ENCODE peak calls at places on chromosomes 2 and 18, in seven cellular contexts. J is Peyer's patch, E is upper lobe of left lung, Q is vagina, K is HCT116, S is body of pancreas, Z is adrenal gland. N is an unnamed sample.

GRCh38 chr18:48837676-48838075 is 113.1 kb downstream of the SMAD7 start:
- DNase-seq in Z (no peak), S (no peak), Q (no peak), J (no peak), K (no peak), E (no peak), N (no peak)

GRCh38 chr2:25991965-25992364 is 9.7 kb upstream of the KIF3C start:
- DNase-seq in Z (no peak), E (no peak), K (no peak), J (no peak), Q (no peak), S (no peak), N (no peak)

GRCh38 chr2:124836415-124836814 is 811.3 kb downstream of the CNTNAP5 start:
- DNase-seq in E (no peak), Q (no peak), Z (no peak), S (no peak), K (no peak), J (no peak), N (no peak)

GRCh38 chr2:205650450-205650849 is 31.9 kb upstream of the NRP2 start:
- DNase-seq in J (no peak), Z (no peak), Q (peak), E (no peak), S (no peak), K (no peak), N (no peak)

GRCh38 chr2:58560531-58560930 is 319.4 kb upstream of the FANCL start:
- DNase-seq in Z (no peak), Q (no peak), S (no peak), K (no peak), J (no peak), E (no peak), N (no peak)

GRCh38 chr2:195871326-195871725 is 197.3 kb downstream of the DNAH7 start:
- DNase-seq in E (no peak), K (no peak), Z (no peak), Q (no peak), J (no peak), S (no peak), N (no peak)

GRCh38 chr2:118148809-118149208 is 60.5 kb downstream of the INSIG2 start:
- DNase-seq in S (no peak), J (no peak), Q (no peak), Z (no peak), E (no peak), K (no peak), N (no peak)

GRCh38 chr2:68690851-68691250 is 43.8 kb upstream of the ARHGAP25 start:
- DNase-seq in K (no peak), Q (no peak), E (no peak), J (no peak), S (no peak), Z (no peak), N (no peak)

GRCh38 chr2:173759959-173760358 is 205.2 kb downstream of the SP3 start:
- DNase-seq in J (no peak), Z (no peak), E (no peak), K (no peak), Q (no peak), S (no peak), N (no peak)

GRCh38 chr2:54042908-54043620 is 72.3 kb upstream of the PSME4 start:
- DNase-seq in K (no peak), S (no peak), Q (no peak), J (no peak), E (no peak), Z (no peak), N (no peak)

GRCh38 chr2:239064891-239065290 is 217.0 kb downstream of the TWIST2 start:
- DNase-seq in Z (no peak), S (no peak), J (no peak), K (no peak), Q (no peak), E (no peak), N (no peak)

GRCh38 chr2:238576674-238577073 is 149.9 kb downstream of the ASB1 start:
- DNase-seq in S (no peak), E (no peak), Z (no peak), J (no peak), Q (no peak), K (no peak), N (no peak)

GRCh38 chr2:84904717-84905174 is 710 bp upstream of the TMSB10 start:
- DNase-seq in J (peak), K (no peak), Z (peak), Q (peak), E (peak), S (peak), N (peak)
- TF ChIP-seq POLR2A in J (peak), K (no peak), Z (no peak), Q (peak), E (peak), S (peak), N (no peak)

DNA sequence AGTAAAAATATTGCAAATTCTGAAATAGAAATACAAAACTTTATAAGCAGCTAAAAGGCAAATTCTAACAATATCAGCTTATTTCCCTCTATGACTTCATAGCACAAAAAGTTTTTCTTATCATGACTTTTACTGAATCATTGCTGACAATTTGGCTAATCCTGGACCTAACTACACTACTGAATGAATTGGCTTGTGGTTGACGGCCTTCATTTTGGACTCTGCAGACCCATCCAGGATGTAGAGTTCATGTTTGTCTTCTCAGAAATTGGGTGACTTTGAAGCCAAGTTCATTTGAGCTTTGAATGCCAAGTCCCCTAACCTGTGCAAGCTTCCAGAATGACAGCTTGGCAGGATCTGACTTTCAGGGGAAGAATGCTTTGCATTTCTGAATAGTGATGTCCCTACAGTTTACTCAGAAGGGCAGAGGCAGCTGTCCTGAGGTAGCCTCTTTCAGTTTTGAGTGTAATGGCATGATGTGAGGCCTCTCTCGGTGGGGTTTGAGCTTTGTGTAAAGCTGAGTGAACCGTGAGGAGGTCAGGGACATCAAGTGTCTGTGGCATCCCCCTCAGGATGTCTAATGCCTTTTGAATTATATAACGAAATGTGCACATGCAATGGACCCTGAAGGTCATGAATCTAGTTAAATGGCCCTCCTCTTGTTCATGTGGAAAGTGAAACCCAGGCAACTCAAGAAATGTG is 48.0 kb downstream of the EFEMP1 start:
- DNase-seq in S (no peak), Z (no peak), Q (no peak), K (no peak), E (no peak), J (no peak), N (no peak)
- TF ChIP-seq POLR2A in S (no peak), Z (no peak), Q (no peak), K (no peak), E (no peak), J (no peak), N (no peak)

DNA sequence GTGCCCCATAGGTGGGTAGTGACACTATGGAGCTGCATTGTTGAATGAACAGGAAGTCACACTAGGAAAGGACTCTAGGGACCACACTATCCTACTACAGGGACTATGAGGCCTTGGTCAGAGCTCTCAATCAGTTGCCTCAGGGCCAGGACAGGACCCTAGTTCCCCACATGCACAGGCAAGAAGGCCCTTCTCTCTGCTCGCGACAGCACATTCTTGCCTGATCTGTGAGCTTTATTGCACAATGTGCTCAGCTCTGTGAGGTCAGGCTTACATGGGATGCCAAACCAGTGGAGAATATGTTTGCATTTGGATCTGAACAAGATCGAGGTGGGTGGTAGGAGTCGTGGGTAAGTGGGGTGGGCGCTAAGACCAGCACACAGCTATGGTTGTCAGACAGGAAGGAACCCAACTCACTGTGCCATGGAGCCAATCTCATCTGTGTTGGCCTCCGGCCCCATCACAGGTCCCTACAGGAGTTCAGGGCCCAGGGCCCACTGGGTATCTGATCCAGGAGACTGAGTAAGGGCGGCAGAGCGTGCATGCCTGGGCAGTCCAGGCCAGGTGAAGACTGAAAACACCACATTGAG is 8.0 kb downstream of the PCARE start:
- DNase-seq in Z (no peak), Q (peak), J (no peak), K (no peak), S (peak), E (peak), N (no peak)
- TF ChIP-seq POLR2A in Z (no peak), Q (no peak), J (no peak), K (no peak), S (no peak), E (peak), N (no peak)

DNA sequence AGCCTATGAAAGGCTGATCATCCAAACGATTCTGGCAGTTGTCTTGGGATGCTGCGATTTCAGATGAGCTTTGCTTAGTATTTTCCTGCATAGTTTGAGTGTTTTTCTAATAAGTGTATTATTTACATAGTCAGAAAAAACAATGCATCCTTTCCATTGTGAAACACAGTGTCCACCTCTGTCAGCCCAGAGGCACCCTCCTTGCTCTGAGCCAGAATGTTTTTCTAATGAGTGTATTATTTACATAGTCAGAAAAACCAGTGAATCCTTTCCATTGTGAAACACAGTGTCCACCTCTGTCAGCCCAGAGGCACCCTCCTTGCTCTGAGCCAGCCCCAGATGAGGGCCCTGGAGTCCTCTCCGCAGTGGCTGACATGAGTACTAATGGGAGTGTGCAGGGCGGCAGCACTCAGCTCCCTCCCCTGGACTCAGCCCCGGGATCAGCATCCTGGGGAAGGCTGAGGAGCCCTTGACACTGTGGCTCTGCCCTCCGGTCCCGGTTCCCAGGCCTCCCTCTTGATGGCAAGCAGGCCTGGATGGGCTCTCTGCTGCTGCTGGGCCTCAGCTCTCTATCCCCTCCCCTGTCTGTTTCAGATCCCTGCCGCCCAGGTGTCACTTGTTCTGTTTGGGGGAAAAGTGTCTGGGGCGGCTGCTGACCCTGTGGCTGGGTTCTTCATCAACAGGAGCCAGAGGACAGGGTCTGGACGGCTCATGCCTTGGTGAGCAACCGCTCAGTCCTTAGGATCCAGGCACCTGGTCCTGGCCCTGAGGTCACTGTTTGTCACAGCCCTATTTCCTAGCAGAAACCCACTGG is 5.9 kb downstream of the MFSD2B start:
- DNase-seq in S (no peak), J (no peak), Q (no peak), K (no peak), Z (no peak), E (no peak), N (no peak)
- TF ChIP-seq POLR2A in S (no peak), J (no peak), Q (no peak), K (no peak), Z (no peak), E (no peak), N (peak)

GRCh38 chr18:47110875-47111274 is 39.4 kb downstream of the HDHD2 start:
- DNase-seq in K (no peak), S (no peak), J (no peak), Z (no peak), E (no peak), Q (no peak), N (no peak)

GRCh38 chr18:47113796-47114540 is 36.3 kb downstream of the HDHD2 start:
- DNase-seq in Q (no peak), J (no peak), E (no peak), K (no peak), S (no peak), Z (no peak), N (no peak)

GRCh38 chr18:47118986-47119385 is 31.3 kb downstream of the HDHD2 start:
- DNase-seq in S (no peak), E (no peak), J (no peak), Z (no peak), Q (no peak), K (no peak), N (no peak)

GRCh38 chr18:47120428-47120827 is 29.9 kb downstream of the HDHD2 start:
- DNase-seq in S (no peak), K (no peak), E (no peak), Q (no peak), Z (no peak), J (no peak), N (no peak)

GRCh38 chr18:47115205-47115604 is 35.1 kb downstream of the HDHD2 start:
- DNase-seq in Z (no peak), J (no peak), E (no peak), K (no peak), S (no peak), Q (no peak), N (no peak)
- TF ChIP-seq POLR2A in Z (no peak), J (no peak), E (no peak), K (no peak), S (no peak), Q (no peak), N (no peak)

DNA sequence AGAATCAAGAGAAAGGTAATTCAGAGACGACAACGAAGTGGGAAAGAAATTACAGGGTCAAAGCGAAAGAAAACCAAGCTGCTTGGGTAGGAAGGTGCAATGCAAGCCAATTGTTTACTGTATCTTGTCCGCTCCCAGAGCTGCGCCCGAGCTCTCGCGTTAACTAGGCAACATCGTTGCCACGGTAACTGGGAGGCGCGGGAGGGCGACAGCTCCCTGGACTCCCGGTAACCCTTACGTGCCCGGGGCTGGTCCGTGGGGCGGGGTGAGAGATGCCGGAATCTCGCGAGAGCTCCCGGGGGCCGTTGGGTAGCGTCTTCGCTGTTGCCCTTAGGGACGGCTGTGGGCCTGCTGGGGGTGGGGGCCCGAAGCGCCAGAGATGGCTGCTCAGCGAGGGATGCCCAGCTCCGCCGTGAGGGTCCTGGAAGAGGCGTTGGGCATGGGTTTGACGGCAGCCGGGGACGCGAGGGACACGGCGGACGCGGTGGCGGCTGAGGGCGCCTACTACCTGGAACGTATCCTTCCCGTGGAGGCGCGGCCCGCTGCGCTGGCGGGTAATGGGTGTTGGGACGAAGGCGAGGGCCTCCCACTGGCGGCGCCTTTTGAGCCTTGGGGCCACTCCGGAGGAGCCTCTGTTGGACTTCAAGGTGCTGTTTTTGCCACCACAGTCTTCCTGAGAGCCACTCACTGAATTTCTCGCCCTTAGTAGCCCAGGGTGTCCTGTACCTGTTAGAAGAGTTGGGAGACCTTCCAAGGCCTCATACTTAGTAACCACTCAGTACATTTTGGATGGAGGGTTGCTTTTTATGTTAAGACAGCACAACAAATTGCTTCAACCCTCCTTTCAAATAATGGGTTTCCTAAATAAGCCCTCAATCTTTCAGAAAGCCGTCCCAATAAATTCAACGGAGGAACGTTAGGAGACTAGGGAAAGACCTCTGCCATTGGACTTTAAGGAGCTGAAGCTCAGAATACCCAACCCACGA is at the start of gene SPAG16:
- DNase-seq in K (no peak), Z (peak), E (peak), J (peak), Q (peak), S (peak), N (peak)
- TF ChIP-seq POLR2A in K (no peak), Z (no peak), E (peak), J (peak), Q (no peak), S (peak), N (peak)

DNA sequence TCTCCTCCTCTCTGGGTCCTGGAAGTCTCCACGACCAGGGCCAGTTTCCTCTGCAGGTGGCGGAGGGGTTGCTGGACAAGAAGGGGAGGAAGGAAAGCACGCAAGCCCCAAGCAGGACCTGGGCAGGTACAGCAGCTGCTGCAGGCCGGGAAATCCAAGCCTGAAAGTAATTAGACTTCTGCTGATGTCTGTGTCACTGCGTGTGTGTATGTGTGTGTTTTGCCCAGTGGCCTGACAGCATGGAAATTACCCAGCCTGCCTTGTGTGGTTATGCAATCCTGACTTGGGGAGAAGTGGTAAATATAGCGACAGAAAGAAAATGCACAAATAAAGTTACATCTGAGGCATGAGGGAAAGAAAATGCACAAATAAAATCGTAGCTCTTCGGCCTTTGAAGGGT is 121.8 kb upstream of the ZBTB14 start:
- DNase-seq in J (no peak), E (peak), K (no peak), Z (peak), Q (no peak), S (peak), N (no peak)
- TF ChIP-seq POLR2A in J (no peak), E (peak), K (no peak), Z (no peak), Q (no peak), S (peak), N (no peak)

GRCh38 chr2:47724221-47724981 is 58.5 kb upstream of the MSH6 start:
- DNase-seq in J (peak), K (no peak), S (no peak), Q (no peak), E (no peak), Z (no peak), N (no peak)
- TF ChIP-seq POLR2A in J (no peak), K (no peak), S (no peak), Q (no peak), E (no peak), Z (no peak), N (no peak)

GRCh38 chr2:74390601-74391000 is 10.5 kb upstream of the DCTN1 start:
- DNase-seq in K (no peak), E (no peak), Q (no peak), S (no peak), Z (no peak), J (no peak), N (no peak)

GRCh38 chr2:74393525-74393924 is 13.4 kb upstream of the DCTN1 start:
- DNase-seq in E (no peak), K (no peak), Q (no peak), J (no peak), S (no peak), Z (no peak), N (no peak)

GRCh38 chr2:74392449-74392743 is 12.3 kb upstream of the DCTN1 start:
- DNase-seq in K (no peak), S (no peak), E (no peak), J (no peak), Q (no peak), Z (no peak), N (no peak)

GRCh38 chr2:74391209-74391579 is 11.1 kb upstream of the DCTN1 start:
- DNase-seq in S (no peak), Q (no peak), K (no peak), E (no peak), Z (no peak), J (no peak), N (peak)

DNA sequence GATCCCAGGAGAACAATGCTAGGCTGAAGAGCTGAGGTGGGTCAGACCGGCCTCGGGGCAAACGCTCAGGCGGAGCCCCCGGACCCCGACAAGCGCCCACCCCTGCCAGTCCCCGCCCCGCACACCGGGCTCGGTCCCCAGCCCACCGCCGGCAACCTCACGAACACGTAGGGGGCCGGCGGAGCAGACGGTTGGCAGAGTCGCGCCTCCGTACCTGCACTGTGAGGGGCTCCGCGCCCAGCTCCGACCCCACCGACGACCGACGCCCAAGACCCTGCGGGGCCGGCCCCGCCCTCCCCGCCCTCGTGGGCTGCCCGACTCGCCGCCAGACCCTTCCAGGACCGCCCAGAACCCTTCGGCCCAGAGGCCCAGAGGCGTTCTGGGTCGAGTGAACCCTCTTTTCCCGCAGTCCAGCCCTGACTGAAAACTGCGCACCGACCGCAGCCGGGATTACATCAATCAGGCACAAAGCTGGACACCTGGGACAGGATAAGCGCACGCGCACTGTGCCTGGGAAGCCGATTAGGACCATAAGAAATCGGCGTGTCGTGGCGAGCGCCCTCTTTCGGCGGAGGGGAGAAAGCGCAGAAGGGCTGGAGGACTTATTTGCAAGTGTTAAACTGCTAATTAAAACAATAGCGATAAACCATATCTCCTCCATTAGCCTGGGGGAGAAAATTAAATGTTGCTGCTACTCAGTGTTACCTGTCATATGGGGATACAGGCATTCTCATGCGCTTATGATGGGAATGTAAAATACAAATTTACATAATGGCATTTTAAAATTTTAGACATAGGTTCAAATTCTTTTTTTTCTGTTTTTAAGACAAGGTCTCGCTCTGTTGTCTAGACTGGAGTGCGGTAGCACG is 11.7 kb upstream of the DCTN1 start:
- DNase-seq in E (peak), J (peak), Z (peak), Q (no peak), K (peak), S (peak), N (peak)
- TF ChIP-seq POLR2A in E (peak), J (peak), Z (peak), Q (no peak), K (peak), S (peak), N (no peak)